ENCODE peak calls at places on chromosomes 12 and 14, in six cellular contexts. C, E, S, J, M and V are unnamed samples.

GRCh38 chr14:64758711-64759554 is 54.7 kb downstream of the PLEKHG3 start:
- DNase-seq in C (peak; percentile 65), S (peak; percentile 91), E (peak; percentile 97), J (no peak), M (no peak), V (no peak)

GRCh38 chr12:5102261-5102789 is 58.6 kb downstream of the KCNA5 start:
- DNase-seq in C (no peak), J (no peak), E (peak; percentile 28), M (no peak), S (peak; percentile 78), V (no peak)

GRCh38 chr14:37202265-37202664 is 4.5 kb downstream of the MIPOL1 start:
- DNase-seq in J (no peak), E (no peak), S (no peak), C (no peak), M (no peak), V (no peak)

GRCh38 chr14:52023518-52023917 is 34.2 kb downstream of the RTRAF start:
- DNase-seq in C (no peak), J (no peak), E (peak; percentile 76), S (peak; percentile 55), M (no peak), V (no peak)

GRCh38 chr12:55982319-55982936 is 8.6 kb downstream of the RAB5B start:
- DNase-seq in M (no peak), J (no peak), S (no peak), E (peak; percentile 34), C (peak; percentile 54), V (no peak)

GRCh38 chr12:109533487-109533740 is 39.9 kb downstream of the MMAB start:
- DNase-seq in E (no peak), J (no peak), M (no peak), S (no peak), C (no peak), V (no peak)

GRCh38 chr12:71810905-71811304 is 28.7 kb upstream of the TBC1D15 start:
- DNase-seq in C (no peak), E (no peak), J (no peak), M (no peak), S (no peak), V (no peak)

GRCh38 chr14:96103560-96104460 is 64.6 kb downstream of the C14orf132 start:
- DNase-seq in S (no peak), M (no peak), E (no peak), J (no peak), C (no peak), V (no peak)

GRCh38 chr12:47276253-47277070 is 196.7 kb upstream of the AMIGO2 start:
- DNase-seq in E (peak; percentile 88), C (no peak), S (no peak), M (peak; percentile 67), J (no peak), V (peak; percentile 43)

GRCh38 chr14:58151264-58151700 is 731 bp downstream of the ARMH4 start:
- DNase-seq in J (peak; percentile 9), S (no peak), C (peak; percentile 37), M (no peak), E (peak; percentile 13), V (no peak)

GRCh38 chr14:104281768-104282301 is 143.4 kb downstream of the KIF26A start:
- DNase-seq in E (no peak), M (peak; percentile 51), C (no peak), J (no peak), S (no peak), V (peak; percentile 17)

GRCh38 chr14:81234268-81234667 is 13.5 kb upstream of the GTF2A1 start:
- DNase-seq in E (no peak), S (no peak), C (no peak), J (no peak), M (no peak), V (no peak)

GRCh38 chr14:59028476-59029202 is 159.8 kb upstream of the DAAM1 start:
- DNase-seq in S (peak; percentile 87), J (peak; percentile 67), C (peak; percentile 76), E (peak; percentile 90), M (peak; percentile 64), V (peak; percentile 35)

GRCh38 chr14:105317546-105317945 is 3.0 kb downstream of the PACS2 start:
- DNase-seq in J (no peak), S (no peak), C (no peak), E (peak; percentile 36), M (no peak), V (no peak)

GRCh38 chr14:105492966-105493871 is 2.2 kb downstream of the TEDC1 start:
- DNase-seq in S (no peak), E (no peak), C (no peak), J (no peak), M (no peak), V (peak; percentile 28)

GRCh38 chr12:28517101-28517500 is 326.8 kb downstream of the CCDC91 start:
- DNase-seq in C (no peak), J (no peak), E (no peak), M (no peak), S (no peak), V (no peak)

GRCh38 chr14:24179961-24180726 is 8.3 kb downstream of the REC8 start:
- DNase-seq in E (peak; percentile 80), S (peak; percentile 21), M (no peak), J (no peak), C (no peak), V (no peak)

GRCh38 chr12:47616440-47616839 is 89.4 kb downstream of the RPAP3 start:
- DNase-seq in C (no peak), E (no peak), S (no peak), J (no peak), M (no peak), V (no peak)

GRCh38 chr12:6452245-6452731 is 446 bp downstream of the TAPBPL start:
- DNase-seq in J (peak; percentile 33), M (peak; percentile 68), E (no peak), S (no peak), C (peak; percentile 80), V (peak; percentile 59)

GRCh38 chr12:32217354-32218310 is 111.0 kb downstream of the BICD1 start:
- DNase-seq in E (peak; percentile 37), J (no peak), S (peak; percentile 57), M (peak; percentile 8), C (no peak), V (no peak)

GRCh38 chr12:124352839-124353238 is 57.9 kb downstream of the RFLNA start:
- DNase-seq in M (peak; percentile 86), C (peak; percentile 70), E (peak; percentile 86), S (no peak), J (no peak), V (no peak)

GRCh38 chr14:65428691-65429090 is 16.2 kb downstream of the FUT8 start:
- DNase-seq in S (no peak), C (no peak), J (no peak), E (no peak), M (no peak), V (no peak)

GRCh38 chr14:65164068-65164824 is 61.9 kb upstream of the MAX start:
- DNase-seq in J (peak; percentile 33), M (no peak), C (no peak), S (no peak), E (peak; percentile 63), V (no peak)

GRCh38 chr12:106288510-106289195 is 13.9 kb upstream of the TCP11L2 start:
- DNase-seq in C (no peak), M (no peak), J (no peak), S (peak; percentile 73), E (peak; percentile 96), V (no peak)

GRCh38 chr12:133080051-133080618 is 588 bp upstream of the ZNF140 start:
- DNase-seq in S (peak; percentile 98), E (peak; percentile 100), M (peak; percentile 98), C (peak; percentile 99), J (peak; percentile 98), V (peak; percentile 99)

GRCh38 chr12:133081408-133081806 is 684 bp downstream of the ZNF140 start:
- DNase-seq in M (peak; percentile 9), E (no peak), J (no peak), C (peak; percentile 22), S (no peak), V (peak; percentile 19)

GRCh38 chr12:133083345-133083744 is 2.6 kb downstream of the ZNF140 start:
- DNase-seq in M (no peak), S (no peak), C (no peak), J (no peak), E (no peak), V (no peak)

GRCh38 chr12:133080619-133081407 is at the start of gene ZNF140:
- DNase-seq in J (peak; percentile 96), M (peak; percentile 96), C (peak; percentile 98), E (peak; percentile 99), S (peak; percentile 85), V (peak; percentile 97)
- TF ChIP-seq CTCF in J (peak; percentile 16), M (peak; percentile 32), C (peak; percentile 46), E (peak; percentile 26), S (peak; percentile 21), V (peak; percentile 28)

DNA sequence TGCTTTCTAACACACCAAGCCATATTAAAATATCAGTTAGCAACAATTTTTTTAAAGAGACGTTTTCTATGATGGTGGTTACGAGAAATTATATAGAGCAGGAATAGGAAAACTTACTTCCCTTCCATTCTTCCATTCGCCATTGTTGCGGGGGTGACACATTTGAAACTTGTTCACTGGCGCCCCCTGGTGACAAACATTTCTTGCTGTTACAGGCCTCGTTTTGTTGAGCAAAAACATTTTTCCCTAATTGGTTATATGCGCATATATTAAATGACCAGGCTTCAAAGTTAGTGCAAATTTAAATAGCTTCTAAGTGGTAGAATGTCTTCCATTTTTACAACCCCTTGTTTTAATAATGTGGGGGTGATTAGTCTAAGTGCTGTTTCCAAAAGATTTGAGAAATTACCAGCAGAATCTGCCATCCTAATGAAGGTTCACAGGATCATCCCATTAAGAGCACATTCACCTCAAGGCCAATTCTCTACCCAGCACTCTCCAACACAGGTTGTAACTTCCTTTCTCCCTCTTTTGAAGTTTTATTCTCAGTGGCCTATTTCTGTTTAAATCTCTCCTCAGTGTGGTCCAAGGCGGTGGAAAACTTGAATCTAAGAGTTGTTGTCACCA is 1124.7 kb downstream of the FLRT2 start:
- DNase-seq in J (peak; percentile 78), S (no peak), E (peak; percentile 20), M (peak; percentile 35), C (peak; percentile 93), V (no peak)
- TF ChIP-seq CTCF in J (peak; percentile 49), S (peak; percentile 14), E (peak; percentile 41), M (peak; percentile 28), C (peak; percentile 21), V (peak; percentile 37)

DNA sequence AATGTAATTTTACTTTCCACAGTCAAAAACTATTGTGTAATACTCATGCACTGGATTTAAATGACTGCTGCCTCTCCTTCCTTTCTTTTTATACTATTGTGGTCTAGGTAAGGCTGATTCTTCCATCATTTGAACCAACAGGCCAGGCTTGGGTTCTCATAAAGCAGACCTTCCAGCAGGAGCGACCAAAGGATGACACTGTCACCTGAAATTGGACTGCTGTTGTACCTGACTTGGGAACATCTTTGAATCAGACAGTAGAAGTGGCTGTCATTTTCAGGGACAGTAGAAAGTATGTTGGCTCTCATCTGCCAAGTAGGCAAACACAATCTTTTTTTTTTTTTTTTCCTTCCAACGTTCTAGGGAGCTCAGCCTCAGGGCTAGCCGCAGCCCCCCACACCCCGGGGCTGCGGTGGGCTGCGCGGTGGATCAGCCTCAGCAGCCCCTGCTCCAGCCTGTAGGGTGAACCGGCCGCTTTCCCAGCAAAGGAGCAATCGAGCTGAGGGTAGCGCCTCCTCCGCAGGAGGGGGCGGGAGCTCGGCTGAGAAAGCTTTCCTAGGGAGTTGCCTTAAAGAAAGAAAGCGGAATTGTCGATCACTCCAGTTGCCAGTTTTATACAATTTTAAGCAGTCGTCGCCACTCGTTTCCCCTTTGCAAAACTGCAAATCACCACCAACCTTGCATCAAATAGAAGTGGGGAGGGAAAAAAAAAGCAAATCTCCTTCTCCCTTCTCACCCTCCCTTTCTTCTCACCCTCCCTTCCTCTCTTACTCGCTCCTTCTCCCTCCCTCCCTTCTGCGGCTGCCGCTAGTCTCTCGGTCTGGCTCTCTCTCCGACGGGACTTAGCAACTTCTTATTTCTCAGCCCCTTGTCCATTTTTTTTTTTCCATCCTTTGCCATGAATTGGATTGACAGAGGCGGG is at the start of gene PDE3A:
- DNase-seq in J (peak; percentile 69), M (peak; percentile 76), S (no peak), E (peak; percentile 69), C (peak; percentile 70), V (peak; percentile 86)
- TF ChIP-seq CTCF in J (no peak), M (peak; percentile 37), S (peak; percentile 53), E (no peak), C (no peak), V (peak; percentile 4)

GRCh38 chr14:21040370-21040925 is 1.7 kb upstream of the RNASE7 start:
- DNase-seq in E (no peak), J (no peak), C (no peak), S (no peak), M (no peak), V (no peak)
- TF ChIP-seq CTCF in E (no peak), J (no peak), C (no peak), S (no peak), M (no peak), V (peak; percentile 1)